ENCODE peak calls at places on chromosomes 7 and 10, in eight cellular contexts. B, I, X, A, L, E, Z and J are unnamed samples.

GRCh38 chr10:111093741-111094380 is 17.0 kb downstream of the ADRA2A start:
- DNase-seq in B (no peak), I (no peak), X (no peak), A (no peak), L (no peak), E (no peak), Z (no peak), J (no peak)

GRCh38 chr10:93600861-93601773 is at the start of gene RBP4:
- DNase-seq in B (no peak), I (no peak), X (no peak), A (no peak), L (peak; percentile 12), E (no peak), Z (no peak), J (no peak)

GRCh38 chr10:11655839-11656238 is 44.4 kb upstream of the USP6NL start:
- DNase-seq in B (no peak), I (no peak), X (no peak), A (no peak), L (no peak), E (no peak), Z (no peak), J (no peak)

GRCh38 chr7:127884066-127884559 is 147.1 kb downstream of the LRRC4 start:
- DNase-seq in B (no peak), I (no peak), X (no peak), A (no peak), L (no peak), E (no peak), Z (no peak), J (peak; percentile 22)

GRCh38 chr7:52634996-52635395 is 400.4 kb upstream of the POM121L12 start:
- DNase-seq in B (no peak), I (no peak), X (no peak), A (no peak), L (no peak), E (no peak), Z (no peak), J (no peak)

GRCh38 chr10:63700209-63700934 is 179.2 kb downstream of the REEP3 start:
- DNase-seq in B (no peak), I (no peak), X (no peak), A (no peak), L (peak; percentile 46), E (peak; percentile 48), Z (peak; percentile 46), J (no peak)

GRCh38 chr10:96789571-96790108 is 42.5 kb upstream of the LCOR start:
- DNase-seq in B (no peak), I (no peak), X (no peak), A (no peak), L (no peak), E (no peak), Z (no peak), J (peak; percentile 61)

GRCh38 chr7:116569737-116570136 is 44.9 kb downstream of the CAV1 start:
- DNase-seq in B (no peak), I (no peak), X (no peak), A (no peak), L (no peak), E (no peak), Z (no peak), J (no peak)

GRCh38 chr10:132535065-132535651 is 2.4 kb upstream of the INPP5A start:
- DNase-seq in B (peak; percentile 57), I (peak; percentile 83), X (peak; percentile 74), A (peak; percentile 22), L (no peak), E (peak; percentile 26), Z (peak; percentile 15), J (no peak)

GRCh38 chr7:133365892-133366291 is 113.0 kb downstream of the EXOC4 start:
- DNase-seq in B (no peak), I (no peak), X (no peak), A (no peak), L (peak; percentile 44), E (no peak), Z (peak; percentile 18), J (no peak)

GRCh38 chr10:125009580-125010235 is 67.8 kb downstream of the ZRANB1 start:
- DNase-seq in B (peak; percentile 40), I (peak; percentile 40), X (peak; percentile 68), A (no peak), L (no peak), E (no peak), Z (no peak), J (no peak)

GRCh38 chr7:45692031-45692430 is 117.9 kb downstream of the ADCY1 start:
- DNase-seq in B (no peak), I (peak; percentile 35), X (no peak), A (peak; percentile 3), L (no peak), E (no peak), Z (no peak), J (no peak)

GRCh38 chr10:72322280-72323058 is 32.2 kb downstream of the DNAJB12 start:
- DNase-seq in B (peak; percentile 69), I (no peak), X (no peak), A (no peak), L (no peak), E (no peak), Z (no peak), J (no peak)
- TF ChIP-seq POLR2A in B (no peak), I (no peak), X (no peak), A (no peak), L (no peak), E (no peak), Z (no peak), J (no peak)

GRCh38 chr10:57786850-57787750 is 480.6 kb downstream of the IPMK start:
- DNase-seq in B (no peak), I (no peak), X (no peak), A (no peak), L (no peak), E (no peak), Z (no peak), J (no peak)

GRCh38 chr10:57786331-57786730 is 481.4 kb downstream of the IPMK start:
- DNase-seq in B (no peak), I (no peak), X (no peak), A (no peak), L (no peak), E (no peak), Z (no peak), J (no peak)

GRCh38 chr10:57788117-57788516 is 479.6 kb downstream of the IPMK start:
- DNase-seq in B (no peak), I (no peak), X (no peak), A (no peak), L (no peak), E (no peak), Z (no peak), J (no peak)

GRCh38 chr10:57785546-57785945 is 482.1 kb downstream of the IPMK start:
- DNase-seq in B (no peak), I (no peak), X (no peak), A (no peak), L (no peak), E (no peak), Z (no peak), J (no peak)

GRCh38 chr10:57785068-57785467 is 482.6 kb downstream of the IPMK start:
- DNase-seq in B (no peak), I (no peak), X (no peak), A (no peak), L (no peak), E (no peak), Z (no peak), J (no peak)
- H3K27ac ChIP-seq in B (no peak overlapping the region), I (no peak overlapping the region), X (no peak overlapping the region), A (no peak overlapping the region), L (no peak overlapping the region), E (no peak overlapping the region), Z (no peak overlapping the region), J (no peak overlapping the region)

DNA sequence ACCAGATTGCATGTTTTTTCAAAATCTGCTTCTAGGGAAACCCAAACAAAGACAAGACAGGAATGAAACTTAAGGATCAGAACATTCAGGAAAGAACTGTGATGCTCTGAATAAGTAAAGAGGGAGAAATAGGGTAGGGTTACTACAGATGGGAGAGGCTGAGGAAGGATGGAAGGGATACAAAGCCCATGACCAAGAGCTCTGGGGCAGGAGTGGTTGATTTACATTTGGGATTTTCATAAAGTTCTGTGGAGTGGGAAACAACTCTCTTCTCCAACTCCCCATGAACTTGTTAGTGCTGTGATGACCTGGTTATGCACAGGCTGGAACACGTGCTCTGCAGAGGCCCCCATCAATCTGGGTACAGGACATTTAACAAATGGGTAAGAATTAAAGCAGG is 216.0 kb upstream of the KLF14 start:
- DNase-seq in B (no peak), I (no peak), X (no peak), A (no peak), L (no peak), E (no peak), Z (no peak), J (no peak)
- H3K4me1 ChIP-seq in B (peaks cover 20% of the 10 kb centered on the region), I (peaks cover 43% of the 10 kb centered on the region), X (no peaks in the 10 kb centered on the region), A (peaks cover 61% of the 10 kb centered on the region), L (peaks cover 7% of the 10 kb centered on the region), E (peaks cover 11% of the 10 kb centered on the region), Z (peaks cover 6% of the 10 kb centered on the region), J (peaks cover 91% of the 10 kb centered on the region)

DNA sequence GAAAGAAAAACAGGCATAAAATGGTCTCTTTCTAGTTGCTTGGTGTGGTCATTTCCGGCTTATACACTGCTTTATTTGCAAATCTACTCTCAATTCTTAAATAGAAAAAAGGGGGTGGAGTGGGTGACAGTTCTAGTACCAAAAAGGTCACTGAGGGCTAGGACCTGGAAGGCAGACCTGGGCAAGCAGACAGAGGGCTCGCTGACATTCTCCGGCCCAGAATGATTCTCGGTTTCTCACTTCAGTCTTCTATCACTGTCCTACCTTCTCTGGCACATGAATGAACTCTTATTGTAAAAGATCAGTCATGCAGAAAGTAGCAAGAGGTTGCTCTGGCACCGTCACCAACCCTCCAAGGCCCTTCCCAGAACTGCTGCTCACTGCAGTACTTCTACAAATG is 54.0 kb downstream of the MALSU1 start:
- DNase-seq in B (no peak), I (no peak), X (no peak), A (no peak), L (no peak), E (no peak), Z (no peak), J (no peak)
- TF ChIP-seq POLR2A in B (no peak), I (no peak), X (no peak), A (no peak), L (no peak), E (no peak), Z (no peak), J (no peak)

GRCh38 chr7:2478387-2478760 is 2.2 kb upstream of the GRIFIN start:
- DNase-seq in B (no peak), I (no peak), X (peak; percentile 87), A (peak; percentile 91), L (peak; percentile 82), E (no peak), Z (peak; percentile 76), J (no peak)
- H3K27ac ChIP-seq in B (no peak overlapping the region), I (no peak overlapping the region), X (no peak overlapping the region), A (peak overlapping the region; percentile 51), L (no peak overlapping the region), E (no peak overlapping the region), Z (peak overlapping the region; percentile 51), J (peak overlapping the region; percentile 12)

DNA sequence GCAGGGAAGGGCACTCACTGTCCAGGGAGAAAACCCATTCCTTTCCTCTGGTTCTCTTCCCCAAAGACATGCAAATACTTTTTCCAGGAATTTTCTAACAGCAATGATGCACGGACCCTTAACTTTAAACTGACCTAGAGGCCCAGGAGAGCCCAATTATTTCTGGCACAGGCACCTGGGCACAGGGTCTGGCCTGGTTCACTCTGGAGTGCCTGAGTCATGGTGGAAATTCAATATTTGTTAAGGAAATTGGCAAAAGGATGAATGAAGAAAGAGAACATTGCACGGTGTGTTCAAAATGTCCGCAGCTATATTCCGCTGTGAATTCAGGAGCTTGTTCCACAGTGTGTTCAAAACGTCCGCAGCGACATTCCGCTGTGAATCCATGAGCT is 72.2 kb upstream of the FAM20C start:
- DNase-seq in B (no peak), I (no peak), X (no peak), A (peak; percentile 52), L (no peak), E (peak; percentile 5), Z (no peak), J (no peak)
- H3K4me1 ChIP-seq in B (peaks cover 10% of the 10 kb centered on the region), I (no peaks in the 10 kb centered on the region), X (no peaks in the 10 kb centered on the region), A (peaks cover 53% of the 10 kb centered on the region), L (peaks cover 12% of the 10 kb centered on the region), E (peaks cover 10% of the 10 kb centered on the region), Z (no peaks in the 10 kb centered on the region), J (no peaks in the 10 kb centered on the region)